ENCODE peak calls at places on chromosomes 1 and 21, in four cellular contexts. V is right cardiac atrium, H is aorta, J is A549. E is an unnamed sample.

GRCh38 chr1:202638019-202638887 is 72.0 kb downstream of the SYT2 start:
- DNase-seq in V (no peak), H (no peak), J (no peak), E (no peak)

GRCh38 chr1:161427733-161428516 is 60.2 kb upstream of the CFAP126 start:
- DNase-seq in V (no peak), H (no peak), J (peak; percentile 51), E (peak; percentile 22)

GRCh38 chr1:225834417-225835329 is 24.7 kb downstream of the EPHX1 start:
- DNase-seq in V (peak; percentile 90), H (peak; percentile 83), J (no peak), E (peak; percentile 68)

GRCh38 chr1:35269190-35269988 is 880 bp downstream of the ZMYM4 start:
- DNase-seq in V (no peak), H (no peak), J (no peak), E (no peak)

GRCh38 chr1:170310931-170311330 is 165.2 kb downstream of the NTMT2 start:
- DNase-seq in V (no peak), H (no peak), J (no peak), E (no peak)

GRCh38 chr1:202316186-202316585 is 25.6 kb downstream of the UBE2T start:
- DNase-seq in V (no peak), H (no peak), J (no peak), E (no peak)

GRCh38 chr1:169041371-169041770 is 65.1 kb upstream of the ATP1B1 start:
- DNase-seq in V (no peak), H (no peak), J (no peak), E (no peak)

GRCh38 chr1:203342192-203342940 is 8.6 kb downstream of the FMOD start:
- DNase-seq in V (no peak), H (no peak), J (peak; percentile 83), E (no peak)

GRCh38 chr1:41493117-41493536 is 8.6 kb upstream of the EDN2 start:
- DNase-seq in V (peak; percentile 65), H (no peak), J (peak; percentile 61), E (peak; percentile 94)

GRCh38 chr1:22814176-22815042 is 103.8 kb downstream of the EPHB2 start:
- DNase-seq in V (peak; percentile 75), H (peak; percentile 76), J (no peak), E (peak; percentile 39)

GRCh38 chr1:54850737-54851136 is 36.3 kb downstream of the DHCR24 start:
- DNase-seq in V (no peak), H (peak; percentile 61), J (no peak), E (peak; percentile 82)

GRCh38 chr1:64263335-64263734 is 59.9 kb downstream of the UBE2U start:
- DNase-seq in V (no peak), H (no peak), J (no peak), E (peak; percentile 2)

GRCh38 chr1:15417365-15417934 is 7.8 kb downstream of the EFHD2 start:
- DNase-seq in V (no peak), H (peak; percentile 75), J (peak; percentile 56), E (no peak)

GRCh38 chr1:150187560-150187931 is 37.8 kb downstream of the PLEKHO1 start:
- DNase-seq in V (no peak), H (no peak), J (no peak), E (no peak)

GRCh38 chr1:3530086-3530930 is 75.8 kb downstream of the ARHGEF16 start:
- DNase-seq in V (no peak), H (no peak), J (peak; percentile 35), E (no peak)

GRCh38 chr1:226820935-226821718 is 49.3 kb upstream of the PSEN2 start:
- DNase-seq in V (peak; percentile 72), H (peak; percentile 84), J (peak; percentile 48), E (peak; percentile 95)

DNA sequence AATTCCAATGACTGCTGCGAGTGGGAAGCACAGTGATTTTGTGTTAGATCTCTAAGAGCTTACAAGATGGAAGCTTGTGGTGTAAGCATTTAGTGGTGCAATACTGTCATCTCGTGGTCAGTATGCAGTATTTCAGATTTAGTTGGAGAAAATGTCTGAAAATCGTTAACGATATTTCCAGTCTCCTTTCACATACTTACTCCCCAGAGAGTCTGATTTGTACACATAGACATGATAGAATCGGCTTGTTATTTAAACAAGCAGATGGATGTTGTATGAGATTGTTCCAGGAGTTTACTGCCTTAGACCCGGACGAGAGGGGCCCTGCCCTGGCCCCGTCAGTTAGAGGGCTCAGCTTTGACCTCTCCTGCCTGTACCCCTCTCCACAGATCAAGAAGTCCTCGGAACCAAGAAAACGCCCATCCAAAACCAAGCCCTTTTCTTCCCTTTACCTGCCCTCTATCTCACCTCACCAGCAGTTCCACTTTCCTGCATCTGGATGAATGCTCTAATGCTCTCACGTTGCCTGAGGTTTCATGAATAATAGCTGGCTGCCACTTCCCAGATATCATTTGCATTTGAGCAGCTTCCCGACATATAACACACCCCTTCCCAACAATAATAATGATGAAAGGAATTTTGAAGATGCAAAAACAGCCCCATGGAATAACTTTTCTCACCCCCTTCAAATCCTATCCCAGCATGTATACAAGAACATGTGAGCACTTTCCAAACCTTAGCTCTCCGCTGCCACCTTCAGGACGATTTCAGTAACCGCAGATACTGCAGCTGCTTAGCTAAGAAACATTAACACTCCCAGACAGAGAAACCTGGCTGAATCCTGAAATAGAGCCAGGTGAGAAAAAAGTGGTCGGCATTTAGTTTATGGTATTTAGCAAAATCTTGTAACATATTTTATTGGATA is 247.3 kb downstream of the LTN1 start:
- DNase-seq in V (peak; percentile 79), H (peak; percentile 81), J (peak; percentile 10), E (peak; percentile 80)
- H3K4me3 ChIP-seq in V (peak overlapping the region; percentile 78), H (peak overlapping the region; percentile 40), J (peak overlapping the region; percentile 33), E (peak overlapping the region; percentile 50)

GRCh38 chr1:167233373-167233772 is 12.7 kb downstream of the POU2F1 start:
- DNase-seq in V (no peak), H (no peak), J (no peak), E (no peak)

GRCh38 chr1:167229719-167230385 is 9.2 kb downstream of the POU2F1 start:
- DNase-seq in V (no peak), H (no peak), J (no peak), E (no peak)

GRCh38 chr1:167237000-167237399 is 16.3 kb downstream of the POU2F1 start:
- DNase-seq in V (no peak), H (no peak), J (no peak), E (no peak)

GRCh38 chr1:167230437-167230836 is 9.8 kb downstream of the POU2F1 start:
- DNase-seq in V (no peak), H (no peak), J (no peak), E (no peak)

GRCh38 chr1:167232801-167233200 is 12.1 kb downstream of the POU2F1 start:
- DNase-seq in V (no peak), H (no peak), J (no peak), E (no peak)
- H3K4me3 ChIP-seq in V (no peak overlapping the region), H (no peak overlapping the region), J (no peak overlapping the region), E (no peak overlapping the region)

GRCh38 chr21:44290327-44291077 is 4.8 kb downstream of the AIRE start:
- DNase-seq in V (peak; percentile 45), H (peak; percentile 40), J (no peak), E (no peak)
- H3K4me3 ChIP-seq in V (no peak overlapping the region), H (no peak overlapping the region), J (no peak overlapping the region), E (no peak overlapping the region)

DNA sequence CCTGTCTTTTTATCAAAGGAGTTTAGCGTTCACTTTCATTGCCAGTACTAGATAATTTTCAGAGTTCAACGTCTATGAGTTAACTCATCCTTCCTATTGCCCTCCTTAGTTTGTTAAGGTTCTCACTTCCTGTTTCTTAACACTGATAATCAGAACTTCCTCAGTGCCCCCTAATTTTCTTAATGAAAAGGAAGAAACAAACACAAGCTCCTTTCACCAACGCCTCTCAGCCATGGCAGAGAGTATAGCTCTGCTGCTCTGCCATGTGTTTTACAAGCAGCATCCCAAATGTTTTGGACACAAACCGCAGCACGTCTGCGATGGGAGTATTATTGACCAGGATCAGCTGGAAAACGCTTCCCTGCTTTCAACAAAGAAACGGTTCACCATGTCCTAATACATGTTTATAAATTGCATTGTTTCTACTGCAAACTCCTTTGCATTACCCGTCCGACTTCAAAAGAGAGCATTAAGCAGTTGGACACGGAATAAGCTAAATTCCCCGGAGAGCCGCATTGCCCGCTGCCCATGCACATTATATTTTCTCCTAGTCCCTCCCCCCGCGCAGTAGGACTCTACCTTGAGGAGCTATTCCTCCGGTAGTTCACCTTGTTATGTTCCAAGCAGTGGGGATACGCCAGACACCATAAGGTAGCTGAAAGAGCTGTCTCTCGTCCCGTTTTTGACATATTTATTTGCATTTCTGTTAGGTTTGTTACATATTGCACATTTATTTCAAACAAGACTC is 568 bp downstream of the OLFM3 start:
- DNase-seq in V (no peak), H (no peak), J (no peak), E (no peak)
- H3K4me3 ChIP-seq in V (no peak overlapping the region), H (no peak overlapping the region), J (no peak overlapping the region), E (no peak overlapping the region)

GRCh38 chr21:45454924-45455315 is 50.0 kb downstream of the COL18A1 start:
- DNase-seq in V (peak; percentile 81), H (peak; percentile 52), J (no peak), E (no peak)
- H3K4me3 ChIP-seq in V (no peak overlapping the region), H (peak overlapping the region; percentile 5), J (no peak overlapping the region), E (no peak overlapping the region)

GRCh38 chr1:74496699-74497098 is 15.7 kb downstream of the LRRC53 start:
- DNase-seq in V (no peak), H (no peak), J (no peak), E (no peak)
- H3K4me3 ChIP-seq in V (no peak overlapping the region), H (no peak overlapping the region), J (no peak overlapping the region), E (no peak overlapping the region)

GRCh38 chr1:61515096-61515495 is 209.8 kb downstream of the TM2D1 start:
- DNase-seq in V (no peak), H (no peak), J (no peak), E (no peak)
- H3K4me3 ChIP-seq in V (no peak overlapping the region), H (no peak overlapping the region), J (no peak overlapping the region), E (no peak overlapping the region)

DNA sequence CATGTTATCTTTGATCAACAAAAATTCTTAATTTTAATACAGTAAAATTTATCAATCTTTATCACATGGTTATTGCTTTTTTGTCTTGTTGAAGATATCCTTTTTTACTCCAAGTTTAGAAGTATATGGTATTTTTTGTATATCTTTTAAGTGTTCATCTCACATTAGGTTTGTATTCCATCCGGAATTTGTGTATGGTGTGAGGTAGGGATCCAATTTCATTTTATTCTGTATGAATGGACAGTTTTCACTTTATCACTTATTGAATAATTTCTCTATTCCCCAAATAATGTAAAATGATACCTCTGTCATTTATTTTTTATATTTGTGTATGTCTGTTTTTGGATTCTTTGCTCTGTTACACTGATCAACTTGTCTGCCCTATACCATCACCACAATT is 25.3 kb downstream of the NFIA start:
- DNase-seq in V (no peak), H (no peak), J (no peak), E (no peak)
- H3K4me3 ChIP-seq in V (no peak overlapping the region), H (no peak overlapping the region), J (no peak overlapping the region), E (no peak overlapping the region)

DNA sequence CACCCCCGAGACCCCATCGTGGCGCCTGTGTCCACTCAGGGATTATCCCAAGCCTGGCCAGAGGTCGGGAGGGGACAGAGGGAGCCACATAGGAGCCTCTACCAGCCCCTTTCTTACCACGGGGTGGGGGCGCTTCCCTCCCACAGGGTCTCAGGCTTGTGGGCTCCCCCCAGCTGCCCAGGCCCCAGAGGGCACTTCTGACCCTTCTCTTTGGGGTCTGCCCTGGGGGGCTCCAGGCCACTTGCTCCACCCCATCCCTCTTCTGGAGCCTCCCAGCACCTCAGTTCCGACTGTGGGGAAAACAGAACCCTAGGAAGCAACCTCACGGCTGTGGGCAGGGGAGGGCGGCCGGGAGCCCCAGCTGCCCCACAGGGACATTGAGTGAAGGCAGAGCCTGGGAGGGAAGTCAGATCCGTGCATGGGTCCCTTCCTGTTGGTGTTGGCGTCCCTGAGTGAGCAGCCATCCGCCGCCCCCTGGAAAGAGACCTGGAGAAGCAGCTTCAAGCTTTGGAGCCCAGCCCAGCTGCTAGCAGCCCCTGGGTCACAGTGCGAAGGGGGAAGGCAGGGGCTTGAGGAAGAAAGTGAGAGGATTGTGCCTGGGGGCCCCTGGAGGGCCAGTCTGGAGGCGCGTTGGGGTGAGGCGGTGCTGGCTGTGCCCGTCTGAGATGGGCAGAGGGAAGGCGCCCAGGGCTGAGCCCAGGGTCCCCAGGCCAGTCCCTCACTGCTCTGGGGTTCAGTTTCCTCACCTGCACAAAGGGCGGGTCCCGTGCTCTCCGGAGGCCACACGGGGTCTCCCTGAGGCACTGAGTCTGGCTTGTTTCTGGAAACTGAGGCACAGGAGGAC is 22.1 kb downstream of the RRP1 start:
- DNase-seq in V (peak; percentile 48), H (no peak), J (no peak), E (no peak)
- H3K4me3 ChIP-seq in V (no peak overlapping the region), H (no peak overlapping the region), J (no peak overlapping the region), E (no peak overlapping the region)

E was measured in skeletal muscle cell.